ENCODE peak calls at places on chromosomes 4 and X, in ten cellular contexts. X is NCI-H1092; N is fibroblast of the conjunctiva; W is HCEC 1CT; M is nephron progenitor cell; A is T-helper 1 cell; F is sigmoid colon; P is naive thymus-derived CD8-positive, alpha-beta T cell; E is effector memory CD8-positive, alpha-beta T cell; J is tibial nerve. B is an unnamed sample.

GRCh38 chr4:114815760-114816159 is 217.2 kb downstream of the UGT8 start:
- DNase-seq in X (no peak), N (no peak), W (no peak), M (no peak), A (no peak), F (no peak), P (no peak), E (no peak), J (no peak), B (no peak)

GRCh38 chrX:36344301-36344700 is 424.8 kb downstream of the CFAP47 start:
- DNase-seq in X (no peak), N (no peak), W (no peak), M (no peak), A (no peak), F (no peak), P (no peak), E (no peak), J (no peak), B (no peak)

GRCh38 chr4:4637710-4638109 is 95.9 kb upstream of the STX18 start:
- DNase-seq in X (no peak), N (no peak), W (no peak), M (no peak), A (no peak), F (no peak), P (no peak), E (no peak), J (no peak), B (no peak)

GRCh38 chr4:2662598-2662997 is 93.5 kb downstream of the TNIP2 start:
- DNase-seq in X (no peak), N (peak; percentile 47), W (peak; percentile 87), M (no peak), A (no peak), F (no peak), P (no peak), E (no peak), J (no peak), B (no peak)

GRCh38 chr4:174284181-174284886 is 623 bp downstream of the CEP44 start:
- DNase-seq in X (no peak), N (peak; percentile 39), W (peak; percentile 75), M (peak; percentile 2), A (no peak), F (no peak), P (no peak), E (no peak), J (no peak), B (no peak)

GRCh38 chr4:99617374-99617773 is 40.3 kb downstream of the C4orf54 start:
- DNase-seq in X (no peak), N (no peak), W (no peak), M (no peak), A (no peak), F (no peak), P (no peak), E (no peak), J (no peak), B (no peak)

GRCh38 chrX:16635040-16635439 is 14.9 kb upstream of the S100G start:
- DNase-seq in X (no peak), N (no peak), W (no peak), M (no peak), A (no peak), F (no peak), P (no peak), E (no peak), J (no peak), B (no peak)

GRCh38 chr4:177290780-177291179 is 18.9 kb upstream of the NEIL3 start:
- DNase-seq in X (no peak), N (no peak), W (no peak), M (no peak), A (no peak), F (no peak), P (no peak), E (no peak), J (no peak), B (no peak)

GRCh38 chr4:153497988-153498967 is 32.1 kb downstream of the TMEM131L start:
- DNase-seq in X (no peak), N (peak; percentile 38), W (peak; percentile 7), M (no peak), A (no peak), F (no peak), P (no peak), E (no peak), J (no peak), B (no peak)

GRCh38 chrX:22652596-22652995 is 347.2 kb upstream of the DDX53 start:
- DNase-seq in X (no peak), N (peak; percentile 2), W (peak; percentile 30), M (peak; percentile 12), A (no peak), F (no peak), P (no peak), E (no peak), J (no peak), B (no peak)

GRCh38 chr4:38489924-38490639 is 173.9 kb upstream of the KLF3 start:
- DNase-seq in X (no peak), N (no peak), W (no peak), M (peak; percentile 12), A (no peak), F (peak; percentile 67), P (no peak), E (no peak), J (no peak), B (no peak)

GRCh38 chr4:59380841-59381366 is 1819.2 kb upstream of the ADGRL3 start:
- DNase-seq in X (no peak), N (no peak), W (no peak), M (no peak), A (no peak), F (no peak), P (no peak), E (no peak), J (no peak), B (no peak)

GRCh38 chrX:10597871-10598270 is 22.5 kb downstream of the MID1 start:
- DNase-seq in X (peak; percentile 14), N (no peak), W (peak; percentile 54), M (no peak), A (no peak), F (no peak), P (no peak), E (no peak), J (no peak), B (no peak)

GRCh38 chr4:141705747-141706377 is 69.5 kb downstream of the IL15 start:
- DNase-seq in X (no peak), N (no peak), W (no peak), M (no peak), A (no peak), F (no peak), P (no peak), E (no peak), J (no peak), B (no peak)